ENCODE peak calls at places on chromosomes 16 and 17, in seven cellular contexts. B is endodermal cell, U is IMR-90, T is AG04450, J is brain microvascular endothelial cell, G is lower lobe of right lung, X is foreskin fibroblast. K is an unnamed sample.

GRCh38 chr17:61904094-61904710 is 23.6 kb downstream of the INTS2 start:
- DNase-seq in B (no peak), U (no peak), T (no peak), J (no peak), G (no peak), X (no peak), K (no peak)

GRCh38 chr17:40827746-40828453 is 5.5 kb upstream of the KRT10 start:
- DNase-seq in B (no peak), U (no peak), T (no peak), J (peak), G (no peak), X (no peak), K (peak)

GRCh38 chr16:64545769-64546168 is 576.1 kb downstream of the CDH11 start:
- DNase-seq in B (no peak), U (no peak), T (no peak), J (no peak), G (no peak), X (no peak), K (peak)

GRCh38 chr17:27386206-27387075 is 69.8 kb upstream of the KSR1 start:
- DNase-seq in B (peak), U (no peak), T (no peak), J (no peak), G (no peak), X (no peak), K (no peak)

GRCh38 chr16:720507-720989 is 398 bp upstream of the ANTKMT start:
- DNase-seq in B (peak), U (peak), T (no peak), J (peak), G (no peak), X (peak), K (peak)

GRCh38 chr17:62822080-62822904 is 14.2 kb upstream of the MARCHF10 start:
- DNase-seq in B (peak), U (no peak), T (no peak), J (peak), G (no peak), X (no peak), K (no peak)

GRCh38 chr16:75380870-75381269 is 52.4 kb downstream of the CFDP1 start:
- DNase-seq in B (no peak), U (peak), T (no peak), J (no peak), G (no peak), X (peak), K (no peak)

GRCh38 chr17:22470411-22471175 is 778.3 kb downstream of the KCNJ18 start:
- DNase-seq in B (no peak), U (no peak), T (no peak), J (no peak), G (no peak), X (no peak), K (no peak)

GRCh38 chr17:72984925-72985322 is 107.6 kb downstream of the SLC39A11 start:
- DNase-seq in B (no peak), U (no peak), T (no peak), J (peak), G (peak), X (no peak), K (peak)

GRCh38 chr17:32878211-32878610 is 1.3 kb upstream of the MYO1D start:
- DNase-seq in B (no peak), U (peak), T (no peak), J (no peak), G (peak), X (peak), K (no peak)

GRCh38 chr17:7220593-7221280 is 999 bp downstream of the ACADVL start:
- DNase-seq in B (peak), U (peak), T (no peak), J (peak), G (peak), X (no peak), K (peak)

DNA sequence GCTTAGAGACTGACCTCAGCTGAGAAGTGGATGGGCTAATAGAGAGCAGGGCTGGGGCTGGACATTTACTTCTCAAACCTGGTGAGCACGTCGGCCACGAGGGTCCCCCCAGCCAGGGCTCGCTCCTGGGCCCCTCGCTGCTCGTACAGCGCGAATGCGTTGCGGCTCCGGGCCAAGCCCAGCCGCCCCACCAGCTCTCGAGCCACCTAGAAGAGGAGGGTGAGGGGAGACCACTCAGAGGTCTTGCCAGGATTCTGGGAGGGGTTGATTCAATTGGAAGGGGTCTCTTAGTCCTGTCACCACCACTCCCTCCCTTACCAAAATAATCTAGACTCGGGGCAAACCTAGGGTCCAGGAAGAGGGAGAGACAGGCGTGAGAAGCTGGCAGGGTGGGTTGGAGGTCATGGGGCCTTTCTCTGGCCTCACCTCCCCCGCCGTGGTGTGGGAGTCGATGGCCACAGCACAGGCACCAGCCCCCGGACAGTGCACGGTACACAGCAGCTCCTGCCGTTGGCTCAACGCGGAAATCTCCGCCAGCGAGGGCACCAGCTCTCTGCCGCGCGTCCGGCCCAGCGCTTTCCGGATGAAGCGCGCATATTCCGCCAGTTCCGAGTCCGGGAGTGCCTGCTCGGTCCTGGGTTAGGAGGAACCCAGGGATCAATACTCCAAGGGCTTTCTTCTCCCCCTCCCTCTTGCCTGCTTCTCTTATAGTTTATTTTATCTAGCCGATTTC is 5.7 kb downstream of the PLEKHH3 start:
- DNase-seq in B (peak), U (no peak), T (no peak), J (no peak), G (no peak), X (no peak), K (no peak)
- H3K4me3 ChIP-seq in B (no peak), U (no peak), T (no peak), J (no peak), G (peak), X (no peak), K (no peak)

GRCh38 chr17:39626671-39627169 is at the start of gene PPP1R1B:
- DNase-seq in B (peak), U (no peak), T (no peak), J (no peak), G (no peak), X (no peak), K (peak)
- H3K4me3 ChIP-seq in B (peak), U (peak), T (peak), J (no peak), G (peak), X (no peak), K (peak)

GRCh38 chr16:58339452-58339938 is 44.7 kb upstream of the PRSS54 start:
- DNase-seq in B (peak), U (no peak), T (no peak), J (no peak), G (no peak), X (no peak), K (peak)

GRCh38 chr16:58333937-58334336 is 39.1 kb upstream of the PRSS54 start:
- DNase-seq in B (no peak), U (no peak), T (no peak), J (no peak), G (no peak), X (no peak), K (no peak)

GRCh38 chr16:58336332-58337089 is 41.7 kb upstream of the PRSS54 start:
- DNase-seq in B (peak), U (peak), T (peak), J (peak), G (peak), X (peak), K (peak)

GRCh38 chr16:58337090-58337444 is 42.2 kb upstream of the PRSS54 start:
- DNase-seq in B (no peak), U (no peak), T (no peak), J (no peak), G (no peak), X (no peak), K (no peak)

DNA sequence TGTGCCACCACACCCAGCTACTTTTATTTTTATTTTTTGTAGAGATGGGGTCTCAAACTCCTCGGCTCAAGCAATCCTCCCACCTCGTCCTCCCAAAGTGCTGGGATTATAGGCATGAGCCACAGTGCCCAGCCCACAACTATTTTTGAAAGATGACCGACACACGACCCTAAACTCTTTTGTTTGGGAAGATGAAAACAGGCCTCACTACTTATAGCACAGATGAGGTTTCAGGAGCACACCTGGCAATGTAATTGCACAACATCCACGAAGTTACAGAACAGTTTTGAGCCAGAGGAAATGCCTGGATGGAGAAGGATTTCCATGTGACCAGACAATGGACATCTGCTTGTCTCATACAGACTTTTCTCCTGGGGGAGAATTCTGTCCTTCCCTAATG is 43.4 kb upstream of the PRSS54 start:
- DNase-seq in B (no peak), U (no peak), T (no peak), J (no peak), G (no peak), X (no peak), K (no peak)
- H3K4me3 ChIP-seq in B (no peak), U (no peak), T (no peak), J (no peak), G (no peak), X (no peak), K (no peak)

DNA sequence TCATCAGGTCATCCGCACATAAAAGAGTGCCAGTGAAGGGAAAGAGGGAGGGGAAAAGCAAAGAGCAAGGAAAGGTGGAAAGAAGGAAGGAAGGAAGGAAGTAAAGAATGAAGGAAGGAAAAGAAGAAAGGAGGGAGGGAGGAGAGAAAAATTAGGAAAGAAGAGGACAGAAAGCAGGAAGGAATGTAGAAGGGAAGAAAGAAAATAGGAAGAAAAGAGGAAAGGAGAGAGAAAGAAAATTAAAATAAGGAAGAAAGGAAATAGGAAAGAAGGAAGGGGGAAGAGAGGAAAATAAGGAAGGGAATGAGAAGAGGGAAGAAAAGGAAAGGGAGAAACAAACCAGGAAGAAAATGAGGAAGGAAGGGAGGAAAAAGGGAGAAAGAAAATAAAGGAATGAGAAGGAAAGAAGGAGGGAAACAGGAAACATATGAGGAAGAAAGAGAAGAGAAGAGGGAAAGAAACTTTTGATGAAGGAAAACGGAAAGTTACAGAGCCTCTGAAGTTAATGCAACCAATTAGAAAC is 212.6 kb downstream of the XYLT1 start:
- DNase-seq in B (no peak), U (no peak), T (no peak), J (no peak), G (no peak), X (no peak), K (no peak)
- H3K4me3 ChIP-seq in B (no peak), U (no peak), T (no peak), J (no peak), G (no peak), X (no peak), K (no peak)

GRCh38 chr16:7344806-7345416 is 12.3 kb downstream of the RBFOX1 start:
- DNase-seq in B (no peak), U (no peak), T (no peak), J (no peak), G (no peak), X (no peak), K (no peak)
- H3K4me3 ChIP-seq in B (no peak), U (no peak), T (no peak), J (no peak), G (no peak), X (no peak), K (no peak)

GRCh38 chr17:77212833-77213777 is 72.3 kb downstream of the SEC14L1 start:
- DNase-seq in B (no peak), U (no peak), T (no peak), J (no peak), G (no peak), X (no peak), K (peak)
- H3K4me3 ChIP-seq in B (no peak), U (no peak), T (no peak), J (no peak), G (no peak), X (no peak), K (no peak)

DNA sequence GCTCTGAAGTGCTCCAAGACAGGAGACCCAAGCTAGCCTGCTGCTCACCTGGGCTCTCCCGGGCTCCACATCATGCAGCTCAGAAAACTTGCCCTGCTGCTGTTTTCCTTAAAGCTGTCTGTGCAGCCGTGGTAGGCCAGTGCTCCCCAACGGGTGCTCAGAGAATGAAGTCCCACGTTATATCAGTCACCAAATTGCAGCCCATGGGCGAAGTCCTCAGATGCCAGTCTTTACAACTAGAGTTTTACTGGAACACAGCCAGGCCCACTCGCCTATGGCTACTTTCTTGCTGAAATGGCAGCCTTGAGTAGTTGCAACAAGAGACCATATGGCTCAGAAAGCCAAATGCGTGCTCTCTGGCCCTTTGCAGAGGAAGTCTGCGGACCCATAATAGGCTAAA is 6.3 kb downstream of the CREBBP start:
- DNase-seq in B (no peak), U (no peak), T (no peak), J (no peak), G (no peak), X (no peak), K (no peak)
- H3K4me3 ChIP-seq in B (no peak), U (no peak), T (no peak), J (no peak), G (no peak), X (no peak), K (no peak)

GRCh38 chr17:48494335-48494734 is 36.5 kb downstream of the HOXB1 start:
- DNase-seq in B (no peak), U (peak), T (no peak), J (no peak), G (no peak), X (peak), K (peak)

GRCh38 chr17:48499743-48500434 is 30.9 kb downstream of the HOXB1 start:
- DNase-seq in B (no peak), U (peak), T (no peak), J (no peak), G (no peak), X (no peak), K (no peak)

GRCh38 chr17:48499248-48499647 is 31.6 kb downstream of the HOXB1 start:
- DNase-seq in B (no peak), U (peak), T (no peak), J (no peak), G (no peak), X (no peak), K (no peak)

GRCh38 chr17:48498168-48498840 is 32.5 kb downstream of the HOXB1 start:
- DNase-seq in B (no peak), U (no peak), T (no peak), J (no peak), G (no peak), X (no peak), K (no peak)

GRCh38 chr17:48497103-48497502 is 33.7 kb downstream of the HOXB1 start:
- DNase-seq in B (no peak), U (peak), T (no peak), J (no peak), G (no peak), X (no peak), K (peak)
- H3K4me3 ChIP-seq in B (no peak), U (no peak), T (no peak), J (no peak), G (no peak), X (no peak), K (no peak)